ENCODE peak calls at places on chromosome 20, in eight cellular contexts. Y is CD8-positive, alpha-beta memory T cell; U is H4; Z is ELR; E is ecto neural progenitor cell; K is left colon; L is stimulated activated CD8-positive, alpha-beta memory T cell treated with anti-CD3 and anti-CD28 coated beads, Interleukin-7, amount 100 ng/mL, for 1 hour; C is retina. H is an unnamed sample.

GRCh38 chr20:41425180-41425884 is 58.7 kb upstream of the EMILIN3 start:
- DNase-seq in Y (no peak), U (no peak), Z (no peak), E (no peak), K (no peak), L (no peak), C (no peak), H (no peak)

GRCh38 chr20:3803854-3804253 is 7.7 kb downstream of the CDC25B start:
- DNase-seq in Y (no peak), U (no peak), Z (no peak), E (no peak), K (no peak), L (no peak), C (no peak), H (no peak)

GRCh38 chr20:26354521-26354920 is 657.9 kb upstream of the ZNF337 start:
- DNase-seq in Y (no peak), U (no peak), Z (no peak), E (no peak), K (no peak), L (no peak), C (no peak), H (no peak)

GRCh38 chr20:15528386-15529111 is 1044.7 kb downstream of the KIF16B start:
- DNase-seq in Y (no peak), U (peak; percentile 34), Z (no peak), E (no peak), K (no peak), L (no peak), C (no peak), H (no peak)

GRCh38 chr20:35317416-35317815 is 25.2 kb upstream of the FAM83C start:
- DNase-seq in Y (no peak), U (no peak), Z (no peak), E (no peak), K (no peak), L (no peak), C (peak; percentile 34), H (no peak)

GRCh38 chr20:47489448-47489872 is 12.2 kb upstream of the NCOA3 start:
- DNase-seq in Y (peak; percentile 27), U (no peak), Z (no peak), E (no peak), K (peak; percentile 30), L (no peak), C (no peak), H (no peak)

GRCh38 chr20:11716239-11716944 is 201.3 kb upstream of the BTBD3 start:
- DNase-seq in Y (no peak), U (peak; percentile 87), Z (peak; percentile 85), E (peak; percentile 55), K (no peak), L (no peak), C (peak; percentile 29), H (no peak)

GRCh38 chr20:10581823-10582222 is 92.0 kb downstream of the JAG1 start:
- DNase-seq in Y (no peak), U (no peak), Z (peak; percentile 73), E (no peak), K (no peak), L (no peak), C (no peak), H (no peak)

GRCh38 chr20:58790440-58790839 is 60.3 kb downstream of the GNAS-AS1 start:
- DNase-seq in Y (no peak), U (no peak), Z (peak; percentile 12), E (no peak), K (no peak), L (no peak), C (no peak), H (no peak)

GRCh38 chr20:13008761-13009681 is at the start of gene SPTLC3:
- DNase-seq in Y (no peak), U (peak; percentile 68), Z (peak; percentile 40), E (peak; percentile 59), K (peak; percentile 57), L (no peak), C (no peak), H (no peak)

GRCh38 chr20:56003966-56004365 is 1.4 kb downstream of the CBLN4 start:
- DNase-seq in Y (no peak), U (no peak), Z (no peak), E (peak; percentile 70), K (no peak), L (no peak), C (peak; percentile 75), H (no peak)

GRCh38 chr20:49557449-49557848 is 10.5 kb downstream of the PTGIS start:
- DNase-seq in Y (no peak), U (no peak), Z (peak; percentile 33), E (no peak), K (no peak), L (no peak), C (no peak), H (no peak)

GRCh38 chr20:6819599-6819998 is 52.1 kb downstream of the BMP2 start:
- DNase-seq in Y (no peak), U (peak; percentile 4), Z (no peak), E (no peak), K (no peak), L (no peak), C (no peak), H (no peak)

GRCh38 chr20:62337558-62338293 is 29.4 kb downstream of the LAMA5 start:
- DNase-seq in Y (no peak), U (no peak), Z (no peak), E (no peak), K (no peak), L (no peak), C (no peak), H (no peak)

GRCh38 chr20:51365670-51366069 is 176.8 kb downstream of the NFATC2 start:
- DNase-seq in Y (no peak), U (peak; percentile 44), Z (peak; percentile 95), E (no peak), K (no peak), L (no peak), C (no peak), H (no peak)

H was measured in cortex of kidney.